ENCODE peak calls at places on chromosome 2, in six cellular contexts. One of them, this sample, is unnamed.

GRCh38 chr2:32135409-32135808 is 30.3 kb upstream of the SLC30A6 start:
- DNase-seq in M059J: peak; percentile 85
- DNase-seq in GM13976: peak; percentile 41
- DNase-seq in T-helper 2 cell: no peak
- DNase-seq in memory B cell: no peak
- DNase-seq in nephron progenitor cell: no peak
- DNase-seq in this sample: no peak

GRCh38 chr2:64792310-64792709 is 138.6 kb upstream of the SERTAD2 start:
- DNase-seq in M059J: peak; percentile 35
- DNase-seq in GM13976: no peak
- DNase-seq in T-helper 2 cell: no peak
- DNase-seq in memory B cell: no peak
- DNase-seq in nephron progenitor cell: no peak
- DNase-seq in this sample: no peak

GRCh38 chr2:160512484-160512883 is 18.9 kb upstream of the RBMS1 start:
- DNase-seq in M059J: no peak
- DNase-seq in GM13976: no peak
- DNase-seq in T-helper 2 cell: no peak
- DNase-seq in memory B cell: no peak
- DNase-seq in nephron progenitor cell: no peak
- DNase-seq in this sample: no peak

GRCh38 chr2:175577405-175577986 is 396.0 kb upstream of the ATP5MC3 start:
- DNase-seq in M059J: peak; percentile 52
- DNase-seq in GM13976: no peak
- DNase-seq in T-helper 2 cell: no peak
- DNase-seq in memory B cell: no peak
- DNase-seq in nephron progenitor cell: no peak
- DNase-seq in this sample: no peak

GRCh38 chr2:69933254-69933828 is 18.4 kb downstream of the MXD1 start:
- DNase-seq in M059J: no peak
- DNase-seq in GM13976: no peak
- DNase-seq in T-helper 2 cell: no peak
- DNase-seq in memory B cell: no peak
- DNase-seq in nephron progenitor cell: no peak
- DNase-seq in this sample: no peak

GRCh38 chr2:71510196-71510807 is 56.9 kb downstream of the DYSF start:
- DNase-seq in M059J: peak; percentile 48
- DNase-seq in GM13976: peak; percentile 87
- DNase-seq in T-helper 2 cell: peak; percentile 62
- DNase-seq in memory B cell: peak; percentile 72
- DNase-seq in nephron progenitor cell: peak; percentile 83
- DNase-seq in this sample: peak; percentile 63

GRCh38 chr2:42060718-42061619 is 13.1 kb downstream of the PKDCC start:
- DNase-seq in M059J: no peak
- DNase-seq in GM13976: no peak
- DNase-seq in T-helper 2 cell: no peak
- DNase-seq in memory B cell: no peak
- DNase-seq in nephron progenitor cell: no peak
- DNase-seq in this sample: no peak

GRCh38 chr2:7930800-7931635 is 750.8 kb upstream of the ID2 start:
- DNase-seq in M059J: no peak
- DNase-seq in GM13976: no peak
- DNase-seq in T-helper 2 cell: no peak
- DNase-seq in memory B cell: no peak
- DNase-seq in nephron progenitor cell: no peak
- DNase-seq in this sample: no peak

GRCh38 chr2:96114546-96114902 is 1.8 kb downstream of the ADRA2B start:
- DNase-seq in M059J: no peak
- DNase-seq in GM13976: no peak
- DNase-seq in T-helper 2 cell: no peak
- DNase-seq in memory B cell: no peak
- DNase-seq in nephron progenitor cell: no peak
- DNase-seq in this sample: no peak

This sample was measured in central memory CD8-positive, alpha-beta T cell.